ENCODE peak calls at places on chromosomes 12 and 14, in seven cellular contexts. B, M, S, G, C, J and N are unnamed samples.

GRCh38 chr12:92673756-92674155 is 29.0 kb upstream of the PLEKHG7 start:
- DNase-seq in G (no peak), S (no peak), J (no peak), B (no peak), M (no peak), C (no peak), N (no peak)

GRCh38 chr12:102201662-102202061 is 4.0 kb upstream of the PMCH start:
- DNase-seq in C (no peak), M (no peak), S (no peak), G (no peak), B (no peak), J (no peak), N (no peak)

GRCh38 chr14:64196668-64197411 is 97.3 kb downstream of the ESR2 start:
- DNase-seq in J (peak), C (peak), M (peak), B (peak), G (peak), S (no peak), N (peak)

GRCh38 chr14:61696753-61697318 is 1.5 kb downstream of the HIF1A start:
- DNase-seq in M (no peak), G (no peak), B (no peak), S (no peak), C (peak), J (no peak), N (peak)

GRCh38 chr12:24546661-24547060 is 402.2 kb downstream of the BCAT1 start:
- DNase-seq in J (no peak), C (no peak), M (no peak), S (no peak), G (no peak), B (no peak), N (no peak)

GRCh38 chr12:109719123-109720022 is 5.7 kb downstream of the FAM222A start:
- DNase-seq in J (peak), G (no peak), M (peak), C (peak), S (no peak), B (no peak), N (no peak)

GRCh38 chr14:89303452-89304435 is 113.3 kb downstream of the FOXN3 start:
- DNase-seq in J (no peak), C (peak), S (peak), B (peak), M (no peak), G (peak), N (peak)

GRCh38 chr12:122336015-122336946 is 70.0 kb upstream of the VPS33A start:
- DNase-seq in J (peak), B (peak), C (peak), M (peak), S (no peak), G (no peak), N (peak)

GRCh38 chr12:75642226-75642625 is 130.8 kb upstream of the KRR1 start:
- DNase-seq in G (no peak), B (no peak), C (no peak), S (no peak), M (no peak), J (no peak), N (peak)

GRCh38 chr12:47277972-47278448 is 198.3 kb upstream of the AMIGO2 start:
- DNase-seq in G (no peak), S (no peak), M (no peak), C (peak), J (no peak), B (no peak), N (peak)

GRCh38 chr12:47277071-47277408 is 197.3 kb upstream of the AMIGO2 start:
- DNase-seq in B (no peak), M (peak), G (no peak), S (no peak), C (no peak), J (no peak), N (no peak)

GRCh38 chr12:47282206-47282605 is 202.4 kb upstream of the AMIGO2 start:
- DNase-seq in G (no peak), B (no peak), S (no peak), M (no peak), C (peak), J (no peak), N (peak)

GRCh38 chr12:47280543-47281330 is 201.0 kb upstream of the AMIGO2 start:
- DNase-seq in B (no peak), M (no peak), S (no peak), G (no peak), C (no peak), J (no peak), N (no peak)

DNA sequence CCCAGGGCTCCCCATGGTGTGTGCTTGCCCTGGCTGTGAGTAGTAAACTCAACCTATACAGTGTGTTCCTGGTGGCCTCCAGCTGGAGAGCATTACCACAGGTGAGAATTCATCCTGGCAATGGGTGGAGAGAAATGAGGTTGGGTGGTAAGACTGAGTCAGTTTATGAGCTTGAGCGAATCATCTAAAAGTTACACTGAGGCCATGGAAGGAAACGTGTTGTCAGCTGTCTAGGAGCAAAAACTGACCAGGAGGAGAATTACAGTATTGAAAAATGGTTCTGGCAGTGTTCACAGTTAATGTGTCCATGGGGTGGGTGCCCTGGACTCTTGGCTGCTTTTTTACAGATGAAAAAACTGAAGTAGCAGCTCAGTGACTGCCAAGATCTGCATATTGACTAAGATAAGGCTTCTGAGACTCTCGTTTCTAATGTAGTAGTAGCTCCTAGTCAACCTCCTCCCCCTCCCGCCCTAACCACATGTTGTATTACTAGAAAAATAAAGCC is 202.0 kb upstream of the AMIGO2 start:
- DNase-seq in G (no peak), M (no peak), B (no peak), C (peak), J (no peak), S (no peak), N (peak)
- TF ChIP-seq CTCF in G (no peak), M (no peak), B (no peak), C (no peak), J (no peak), S (no peak), N (no peak)

GRCh38 chr12:82650627-82651337 is 35.9 kb upstream of the TMTC2 start:
- DNase-seq in G (peak), M (no peak), J (no peak), S (no peak), B (peak), C (peak), N (peak)

GRCh38 chr12:82648510-82648909 is 38.2 kb upstream of the TMTC2 start:
- DNase-seq in J (no peak), B (no peak), C (no peak), M (no peak), G (no peak), S (no peak), N (no peak)

GRCh38 chr12:82651489-82651888 is 35.2 kb upstream of the TMTC2 start:
- DNase-seq in G (no peak), B (no peak), C (no peak), S (no peak), J (no peak), M (no peak), N (no peak)

GRCh38 chr12:82645414-82645813 is 41.3 kb upstream of the TMTC2 start:
- DNase-seq in G (no peak), B (no peak), M (no peak), S (no peak), C (no peak), J (no peak), N (no peak)

GRCh38 chr12:82647853-82648252 is 38.9 kb upstream of the TMTC2 start:
- DNase-seq in G (no peak), C (no peak), S (no peak), J (no peak), B (no peak), M (no peak), N (no peak)
- TF ChIP-seq CTCF in G (no peak), C (no peak), S (no peak), J (no peak), B (no peak), M (no peak), N (no peak)

GRCh38 chr14:101775756-101776292 is 14.3 kb downstream of the PPP2R5C start:
- DNase-seq in S (no peak), C (no peak), B (no peak), J (no peak), G (peak), M (no peak), N (no peak)
- TF ChIP-seq CTCF in S (no peak), C (no peak), B (no peak), J (no peak), G (no peak), M (no peak), N (no peak)

DNA sequence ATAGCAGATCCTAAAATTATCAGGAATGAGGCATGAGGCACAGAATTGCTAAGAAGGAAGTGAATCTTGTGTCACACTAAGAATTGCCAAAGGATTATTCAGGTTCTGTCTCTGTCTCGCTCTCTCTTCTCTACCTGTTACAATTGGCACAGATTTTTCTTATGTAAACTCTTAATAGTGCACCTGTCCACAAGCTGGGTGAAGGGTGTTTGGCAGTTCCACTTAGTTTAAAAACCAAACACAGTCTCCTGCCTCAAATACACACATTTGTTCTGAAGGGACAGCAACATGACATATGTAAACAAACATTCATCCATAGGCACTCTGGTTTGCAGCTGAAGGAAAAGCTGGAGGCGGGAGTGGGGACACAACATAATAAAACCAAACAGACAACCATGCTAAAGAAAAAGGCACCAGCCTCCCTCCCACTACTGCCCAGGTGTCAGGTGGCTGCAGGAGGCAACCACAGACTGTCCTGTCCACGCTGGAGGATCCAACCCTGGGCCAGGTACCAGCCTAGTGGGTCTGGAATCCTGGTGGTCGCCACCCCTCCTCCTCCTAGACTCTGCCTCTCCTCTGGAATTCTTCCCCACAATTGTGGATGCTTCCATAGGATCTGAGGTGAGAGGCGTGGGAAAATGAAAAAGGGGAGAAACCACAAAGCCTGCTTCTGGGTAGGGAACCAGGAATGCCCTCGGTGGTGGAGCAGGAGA is 81.2 kb downstream of the TMEM260 start:
- DNase-seq in C (no peak), B (no peak), S (no peak), M (no peak), J (no peak), G (no peak), N (no peak)
- TF ChIP-seq CTCF in C (no peak), B (no peak), S (no peak), M (no peak), J (no peak), G (no peak), N (no peak)